ENCODE peak calls at places on chromosomes 13 and 19, in seven cellular contexts. Y is uterus, Q is A549, F is body of pancreas, P is stomach, E is Caco-2, N is tibial artery. R is an unnamed sample. For H3K4me1, the result is how much of the 10 kb centered on the place peaks cover.

GRCh38 chr19:16871870-16872269 is 16.9 kb upstream of the F2RL3 start:
- DNase-seq in E (no peak), Q (peak), N (no peak), F (no peak), Y (no peak), P (peak), R (no peak)

GRCh38 chr13:114130708-114131580 is 1.5 kb downstream of the RASA3 start:
- DNase-seq in Q (peak), F (no peak), E (no peak), N (peak), Y (peak), P (no peak), R (no peak)

GRCh38 chr13:114058051-114058867 is 74.2 kb downstream of the RASA3 start:
- DNase-seq in N (no peak), F (no peak), E (no peak), Q (no peak), P (no peak), Y (no peak), R (no peak)

GRCh38 chr19:54558339-54558738 is 15.3 kb upstream of the LILRA2 start:
- DNase-seq in N (no peak), Q (no peak), Y (no peak), E (no peak), F (no peak), P (no peak), R (no peak)

GRCh38 chr19:4503224-4504170 is 14.8 kb downstream of the PLIN4 start:
- DNase-seq in P (no peak), F (no peak), E (no peak), N (no peak), Y (no peak), Q (no peak), R (no peak)

GRCh38 chr13:106851251-106851650 is 283.3 kb upstream of the ARGLU1 start:
- DNase-seq in Y (no peak), N (no peak), E (no peak), F (no peak), P (no peak), Q (no peak), R (no peak)

GRCh38 chr19:2631213-2631821 is 71.2 kb downstream of the GNG7 start:
- DNase-seq in P (no peak), N (no peak), E (no peak), Y (no peak), F (no peak), Q (no peak), R (no peak)

GRCh38 chr19:13461536-13461935 is 44.7 kb downstream of the CACNA1A start:
- DNase-seq in P (no peak), N (no peak), E (no peak), Q (no peak), F (no peak), Y (no peak), R (no peak)

GRCh38 chr13:110231348-110232047 is 75.5 kb downstream of the COL4A1 start:
- DNase-seq in E (no peak), Y (no peak), Q (no peak), P (no peak), N (no peak), F (no peak), R (no peak)

GRCh38 chr13:90732049-90732448 is 615.4 kb upstream of the MIR17HG start:
- DNase-seq in Q (peak), E (peak), Y (no peak), F (no peak), N (no peak), P (no peak), R (no peak)

GRCh38 chr13:28478127-28478526 is 16.8 kb downstream of the FLT1 start:
- DNase-seq in P (no peak), F (no peak), E (no peak), Q (no peak), N (no peak), Y (no peak), R (no peak)

GRCh38 chr13:74316531-74316930 is 182.3 kb upstream of the KLF12 start:
- DNase-seq in F (no peak), P (no peak), Y (no peak), E (no peak), Q (no peak), N (no peak), R (no peak)

GRCh38 chr19:43572172-43572588 is 3.1 kb downstream of the XRCC1 start:
- DNase-seq in E (no peak), Y (no peak), F (no peak), P (no peak), N (no peak), Q (no peak), R (no peak)

GRCh38 chr19:55526216-55527196 is 10.4 kb downstream of the SBK2 start:
- DNase-seq in Y (peak), Q (peak), N (no peak), E (no peak), F (peak), P (peak), R (peak)

GRCh38 chr13:42575938-42576337 is 2.0 kb downstream of the TNFSF11 start:
- DNase-seq in Y (no peak), P (no peak), N (no peak), Q (no peak), E (no peak), F (no peak), R (no peak)

GRCh38 chr19:46950526-46951235 is 69.0 kb upstream of the NPAS1 start:
- DNase-seq in Y (no peak), E (no peak), N (no peak), Q (no peak), F (no peak), P (no peak), R (no peak)

GRCh38 chr13:39451301-39451700 is 151.7 kb downstream of the LHFPL6 start:
- DNase-seq in Y (no peak), N (no peak), E (no peak), Q (no peak), F (no peak), P (no peak), R (no peak)

GRCh38 chr13:77448689-77449088 is 86.8 kb upstream of the SCEL start:
- DNase-seq in Y (no peak), P (no peak), Q (no peak), E (no peak), F (no peak), N (no peak), R (no peak)

GRCh38 chr13:24682353-24682752 is 2.1 kb downstream of the ATP12A start:
- DNase-seq in Q (no peak), P (no peak), N (no peak), E (no peak), Y (no peak), F (no peak), R (no peak)

GRCh38 chr19:35212241-35212640 is 16.3 kb downstream of the FAM187B start:
- DNase-seq in Q (no peak), E (peak), Y (no peak), N (no peak), P (no peak), F (no peak), R (no peak)
- H3K4me1 ChIP-seq in Q (under half), E (under half), Y (under half), N (under half), P (under half), F (under half), R (under half)

DNA sequence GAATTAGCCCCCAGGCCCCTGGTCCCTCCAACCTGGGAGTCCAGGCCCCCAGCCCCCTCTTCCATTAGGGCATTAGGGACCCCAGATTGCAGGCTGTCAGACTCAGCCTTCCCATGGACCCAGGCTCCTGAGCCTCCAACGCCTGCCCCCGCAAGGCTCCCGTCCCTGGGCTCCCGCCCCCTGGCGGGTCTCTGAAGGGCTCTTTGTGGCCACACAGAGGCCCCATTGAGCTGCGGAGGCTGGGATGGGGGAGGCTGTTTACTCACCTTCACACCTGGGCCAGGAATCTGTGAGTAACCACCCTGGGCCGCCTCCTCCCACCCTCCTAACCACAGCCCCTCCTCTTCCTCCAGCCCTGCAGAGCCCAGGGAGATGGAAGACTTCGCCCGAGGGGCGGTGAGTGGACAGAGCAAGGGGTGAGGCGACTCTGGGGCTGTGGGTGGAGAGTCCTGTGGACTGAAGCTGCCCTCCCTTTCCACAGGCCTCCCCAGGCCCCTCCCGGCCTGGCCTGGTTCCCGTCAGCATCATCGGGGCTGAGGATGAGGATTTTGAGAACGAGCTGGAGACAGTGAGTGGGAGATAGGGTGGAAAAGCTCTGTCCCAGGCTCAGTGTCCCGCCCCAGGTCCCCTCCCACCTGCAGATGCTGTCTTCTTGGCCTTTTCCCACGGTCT is 4.9 kb downstream of the ARHGEF1 start:
- DNase-seq in P (peak), F (peak), E (peak), Y (no peak), N (no peak), Q (no peak), R (no peak)
- TF ChIP-seq CTCF in P (no peak), F (peak), E (peak), Y (no peak), N (no peak), Q (no peak), R (no peak)

GRCh38 chr13:51833980-51834379 is 11.0 kb downstream of the TMEM272 start:
- DNase-seq in F (no peak), P (no peak), Q (no peak), Y (no peak), N (no peak), E (no peak), R (no peak)
- H3K4me1 ChIP-seq in F (under half), P (under half), Q (under half), Y (under half), N (under half), E (under half), R (under half)

GRCh38 chr13:97588993-97589392 is 155.0 kb downstream of the RAP2A start:
- DNase-seq in Y (no peak), F (no peak), P (no peak), Q (no peak), E (no peak), N (no peak), R (no peak)
- TF ChIP-seq CTCF in Y (no peak), F (no peak), P (no peak), Q (no peak), E (no peak), N (no peak), R (no peak)

GRCh38 chr19:40607311-40607871 is 6.2 kb downstream of the LTBP4 start:
- DNase-seq in Y (no peak), F (no peak), P (peak), Q (no peak), E (peak), N (peak), R (peak)

GRCh38 chr19:40603071-40603718 is 2.0 kb downstream of the LTBP4 start:
- DNase-seq in F (no peak), E (peak), P (no peak), N (no peak), Y (no peak), Q (peak), R (no peak)

GRCh38 chr19:40605201-40605971 is 4.2 kb downstream of the LTBP4 start:
- DNase-seq in P (peak), N (peak), E (peak), Q (peak), F (peak), Y (peak), R (peak)

GRCh38 chr19:40603719-40604646 is 2.8 kb downstream of the LTBP4 start:
- DNase-seq in N (peak), P (peak), F (peak), Q (peak), Y (peak), E (peak), R (peak)

GRCh38 chr19:40604647-40605200 is 3.6 kb downstream of the LTBP4 start:
- DNase-seq in E (peak), P (no peak), Y (peak), Q (peak), F (no peak), N (peak), R (peak)
- H3K4me1 ChIP-seq in E (half or more), P (half or more), Y (under half), Q (half or more), F (half or more), N (under half), R (under half)

GRCh38 chr13:111634410-111634809 is 314.0 kb downstream of the TEX29 start:
- DNase-seq in E (no peak), P (no peak), Y (no peak), F (no peak), N (no peak), Q (no peak), R (no peak)

GRCh38 chr13:111636271-111636670 is 315.8 kb downstream of the TEX29 start:
- DNase-seq in N (no peak), E (no peak), Q (no peak), P (no peak), Y (no peak), F (no peak), R (no peak)

GRCh38 chr13:111637365-111637764 is 316.9 kb downstream of the TEX29 start:
- DNase-seq in Y (no peak), N (no peak), P (no peak), E (no peak), F (no peak), Q (no peak), R (no peak)

GRCh38 chr13:111638233-111638632 is 317.8 kb downstream of the TEX29 start:
- DNase-seq in Q (no peak), Y (no peak), P (no peak), E (no peak), N (no peak), F (no peak), R (no peak)

DNA sequence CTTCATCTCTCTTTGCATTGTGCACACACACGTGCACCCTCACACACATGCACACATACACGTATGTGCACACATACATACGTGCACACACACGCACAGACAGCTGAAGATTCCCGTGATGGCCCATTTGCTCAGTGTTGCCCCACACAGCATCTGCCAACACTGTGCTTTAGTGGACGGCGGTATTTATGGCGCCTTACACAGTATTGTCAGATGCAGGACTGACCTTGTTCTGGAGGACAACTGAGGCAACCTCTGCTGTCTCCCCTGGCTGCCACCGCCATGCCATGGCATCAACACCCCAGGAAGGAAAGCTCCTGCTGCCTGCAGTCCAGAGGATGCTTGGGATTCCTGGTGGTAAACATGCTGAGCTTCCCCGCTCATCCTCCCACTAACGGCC is 316.4 kb downstream of the TEX29 start:
- DNase-seq in E (no peak), Q (no peak), Y (no peak), N (no peak), P (no peak), F (no peak), R (no peak)
- TF ChIP-seq CTCF in E (no peak), Q (no peak), Y (no peak), N (no peak), P (no peak), F (no peak), R (no peak)

R was measured in ovary.